ENCODE peak calls at places on chromosomes 3 and 15, in seven cellular contexts. N is foreskin fibroblast, U is HFF-Myc, E is RWPE1, S is uterus, Q is hepatocyte, Y is K562. J is an unnamed sample.

GRCh38 chr15:25391971-25392733 is 46.7 kb downstream of the UBE3A start:
- DNase-seq in Q (no peak), S (no peak), Y (no peak), E (peak), U (peak), N (peak), J (no peak)

GRCh38 chr15:42696626-42697025 is 40.3 kb downstream of the CDAN1 start:
- DNase-seq in U (no peak), S (no peak), Y (no peak), Q (peak), N (no peak), E (no peak), J (no peak)

GRCh38 chr3:177443469-177443868 is 246.2 kb upstream of the TBL1XR1 start:
- DNase-seq in E (peak), S (no peak), N (peak), Q (peak), U (no peak), Y (peak), J (no peak)

GRCh38 chr3:135166266-135166825 is 371.3 kb downstream of the EPHB1 start:
- DNase-seq in U (no peak), Y (no peak), S (no peak), E (no peak), Q (no peak), N (no peak), J (no peak)

GRCh38 chr3:119673875-119674274 is 3.3 kb downstream of the COX17 start:
- DNase-seq in S (no peak), E (no peak), N (no peak), Y (no peak), Q (no peak), U (no peak), J (no peak)

GRCh38 chr3:113151475-113152031 is 59.8 kb upstream of the BOC start:
- DNase-seq in E (no peak), U (no peak), Q (peak), Y (no peak), N (peak), S (peak), J (no peak)

GRCh38 chr3:194489736-194490612 is 3.2 kb upstream of the ATP13A3 start:
- DNase-seq in U (peak), S (no peak), N (peak), E (no peak), Y (peak), Q (no peak), J (no peak)

GRCh38 chr3:65170357-65171090 is 482.7 kb upstream of the ADAMTS9 start:
- DNase-seq in Y (peak), N (peak), Q (peak), U (no peak), E (no peak), S (peak), J (no peak)

GRCh38 chr3:30078736-30079135 is 527.7 kb upstream of the TGFBR2 start:
- DNase-seq in E (no peak), Q (no peak), U (no peak), Y (no peak), S (no peak), N (no peak), J (no peak)

GRCh38 chr3:116963802-116964201 is 254.2 kb downstream of the TUSC7 start:
- DNase-seq in Y (no peak), Q (no peak), S (no peak), N (no peak), U (no peak), E (no peak), J (no peak)

GRCh38 chr3:110149763-110150162 is 812.4 kb upstream of the DPPA4 start:
- DNase-seq in S (no peak), U (no peak), N (peak), Y (no peak), E (no peak), Q (no peak), J (no peak)

GRCh38 chr15:66007663-66008262 is 138.5 kb downstream of the RAB11A start:
- DNase-seq in N (no peak), E (no peak), S (no peak), Q (no peak), U (no peak), Y (no peak), J (no peak)
- TF ChIP-seq CTCF in N (no peak), E (no peak), S (no peak), Q (no peak), U (no peak), Y (peak), J (peak)

GRCh38 chr3:4888913-4889846 is 90.1 kb upstream of the BHLHE40 start:
- DNase-seq in E (no peak), S (no peak), U (no peak), Q (no peak), N (no peak), Y (no peak), J (no peak)
- TF ChIP-seq CTCF in E (no peak), S (no peak), U (no peak), Q (no peak), N (no peak), Y (no peak), J (no peak)

GRCh38 chr3:50242371-50242770 is 6.4 kb downstream of the GNAI2 start:
- DNase-seq in N (no peak), U (no peak), Y (no peak), S (no peak), E (no peak), Q (no peak), J (no peak)

GRCh38 chr3:50241163-50241562 is 5.2 kb downstream of the GNAI2 start:
- DNase-seq in S (no peak), U (no peak), Q (peak), E (no peak), N (no peak), Y (no peak), J (no peak)

GRCh38 chr3:50243552-50243895 is 7.5 kb downstream of the GNAI2 start:
- DNase-seq in U (no peak), S (no peak), E (no peak), Q (no peak), N (no peak), Y (no peak), J (no peak)

GRCh38 chr3:50245251-50245745 is 9.3 kb downstream of the GNAI2 start:
- DNase-seq in U (no peak), Q (no peak), S (no peak), N (no peak), Y (no peak), E (no peak), J (no peak)

DNA sequence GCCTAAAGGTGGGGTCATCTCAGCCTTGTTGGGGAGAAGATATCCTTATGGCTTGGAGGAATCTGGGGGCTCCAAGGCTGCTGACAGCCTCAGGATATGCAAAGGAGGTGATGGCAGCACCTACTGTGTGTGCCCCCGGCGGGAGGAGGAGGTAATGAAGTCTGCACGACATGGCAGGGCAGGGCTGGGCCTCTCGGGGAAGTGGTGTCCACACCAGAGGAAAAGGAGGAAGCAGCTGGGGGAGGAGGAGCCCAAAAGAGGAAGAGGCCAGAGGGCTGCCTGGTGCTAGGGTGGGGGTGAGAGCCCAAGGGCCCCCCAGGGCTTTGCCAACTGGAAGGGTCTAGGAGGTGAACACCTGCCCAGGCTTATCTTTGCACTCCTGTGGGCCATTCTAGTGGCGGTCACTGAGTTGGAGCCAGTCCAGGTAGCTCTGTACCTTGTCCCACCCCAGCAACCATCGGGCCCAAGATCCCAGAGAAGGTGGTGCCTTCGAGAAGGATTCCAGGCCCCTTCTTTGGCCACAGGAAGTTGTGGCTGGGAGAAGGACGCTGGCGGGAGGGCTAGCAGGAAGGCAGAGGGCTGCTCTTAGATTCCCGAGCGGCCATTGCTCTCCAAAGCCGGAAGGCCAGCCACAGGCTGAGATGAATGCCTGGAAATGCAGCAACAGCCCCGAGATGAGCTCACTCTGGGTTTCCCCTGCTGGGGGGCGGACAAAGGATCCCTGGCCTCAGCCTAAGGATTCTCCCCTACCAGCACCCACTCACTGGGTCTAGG is 7.0 kb downstream of the GNAI2 start:
- DNase-seq in N (peak), Y (no peak), U (no peak), E (no peak), Q (no peak), S (no peak), J (no peak)
- TF ChIP-seq CTCF in N (no peak), Y (no peak), U (no peak), E (no peak), Q (no peak), S (no peak), J (no peak)

DNA sequence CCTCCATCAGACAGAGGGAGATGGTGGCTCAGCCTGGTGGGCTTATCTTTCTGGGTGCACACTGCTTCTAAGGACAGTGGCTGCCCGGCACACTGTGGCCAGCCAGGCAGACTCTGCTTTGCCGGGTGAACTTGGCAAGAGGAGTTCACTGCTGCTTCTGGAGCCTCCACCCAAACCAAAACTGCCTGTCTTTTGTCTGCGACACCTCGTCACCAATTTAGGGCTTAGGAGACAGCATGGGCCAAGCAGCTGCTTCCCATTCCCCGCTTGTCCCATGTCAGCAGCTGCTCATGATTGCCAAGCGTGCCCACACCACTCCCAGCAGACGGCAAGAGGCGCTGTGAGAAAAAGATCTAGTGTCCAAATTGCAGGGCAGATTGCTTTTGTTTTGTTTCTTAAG is 57.3 kb downstream of the LSM3 start:
- DNase-seq in E (no peak), N (peak), S (no peak), Y (no peak), Q (peak), U (no peak), J (no peak)
- TF ChIP-seq CTCF in E (no peak), N (no peak), S (no peak), Y (no peak), Q (no peak), U (no peak), J (no peak)

GRCh38 chr3:139020868-139021234 is at the start of gene PRR23B:
- DNase-seq in U (no peak), N (no peak), E (no peak), S (no peak), Y (peak), Q (no peak), J (no peak)
- TF ChIP-seq CTCF in U (peak), N (no peak), E (no peak), S (no peak), Y (peak), Q (peak), J (no peak)

GRCh38 chr3:25831578-25831977 is 41.7 kb downstream of the OXSM start:
- DNase-seq in S (no peak), Y (no peak), U (peak), Q (peak), E (no peak), N (peak), J (no peak)
- TF ChIP-seq CTCF in S (no peak), Y (no peak), U (peak), Q (peak), E (no peak), N (peak), J (peak)

GRCh38 chr3:66196633-66197032 is 24.2 kb upstream of the SLC25A26 start:
- DNase-seq in Y (no peak), S (no peak), E (no peak), U (no peak), N (peak), Q (no peak), J (no peak)

GRCh38 chr3:66198437-66199088 is 22.2 kb upstream of the SLC25A26 start:
- DNase-seq in N (no peak), U (no peak), Y (no peak), E (no peak), Q (no peak), S (no peak), J (no peak)

GRCh38 chr3:66200147-66200546 is 20.7 kb upstream of the SLC25A26 start:
- DNase-seq in Y (no peak), E (no peak), N (no peak), Q (peak), S (no peak), U (no peak), J (no peak)

GRCh38 chr3:66199089-66199473 is 21.7 kb upstream of the SLC25A26 start:
- DNase-seq in U (no peak), S (no peak), N (no peak), E (no peak), Q (no peak), Y (no peak), J (no peak)

DNA sequence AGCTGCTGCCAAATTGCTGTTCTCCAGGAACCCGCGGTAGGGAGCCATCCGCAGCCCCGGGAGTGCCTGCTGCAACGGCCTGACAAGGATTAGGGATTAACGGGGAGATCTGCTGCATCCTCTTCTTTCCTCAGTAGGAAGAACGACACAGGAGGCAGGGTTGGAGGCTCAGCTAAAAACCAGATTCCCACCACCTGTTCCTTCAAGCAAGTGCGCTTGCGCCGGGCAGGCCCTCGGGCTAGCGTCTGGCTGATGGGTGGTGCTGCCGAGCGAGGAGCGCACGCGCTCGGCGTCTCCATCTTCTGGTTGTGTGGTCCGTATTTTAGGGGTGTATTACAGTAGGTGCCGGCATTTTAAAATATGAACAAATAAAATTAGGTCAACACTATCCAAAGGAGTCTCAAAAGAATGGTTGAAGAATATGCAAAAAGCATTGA is 25.4 kb upstream of the SLC25A26 start:
- DNase-seq in U (peak), S (peak), Y (peak), N (peak), Q (peak), E (peak), J (peak)
- TF ChIP-seq CTCF in U (peak), S (no peak), Y (no peak), N (peak), Q (peak), E (no peak), J (peak)

GRCh38 chr15:55281517-55282227 is 7.9 kb downstream of the RAB27A start:
- DNase-seq in N (no peak), E (no peak), S (no peak), Y (no peak), Q (no peak), U (no peak), J (no peak)
- TF ChIP-seq CTCF in N (no peak), E (no peak), S (no peak), Y (no peak), Q (no peak), U (no peak), J (no peak)

J was measured in D721Med.